ENCODE peak calls at places on chromosomes 5 and 9, in four cellular contexts. X is stomach, P is heart left ventricle, A is testis. F is an unnamed sample. For H3K4me1, the result is how much of the 10 kb centered on the place peaks cover.

GRCh38 chr5:56545016-56545415 is 270.3 kb upstream of the MAP3K1 start:
- DNase-seq in A (no peak), P (no peak), X (no peak), F (no peak)

GRCh38 chr5:142841511-142842255 is 71.5 kb downstream of the ARHGAP26 start:
- DNase-seq in X (no peak), P (peak), A (no peak), F (no peak)

GRCh38 chr9:108996653-108997052 is 16.6 kb downstream of the CTNNAL1 start:
- DNase-seq in X (no peak), A (no peak), P (no peak), F (no peak)

GRCh38 chr5:77210091-77211012 is at the start of gene PDE8B:
- DNase-seq in A (peak), P (no peak), X (no peak), F (peak)

GRCh38 chr9:72443855-72444254 is 77.6 kb upstream of the TMC1 start:
- DNase-seq in X (no peak), A (no peak), P (peak), F (no peak)

GRCh38 chr5:43771611-43772031 is 168.6 kb downstream of the NNT start:
- DNase-seq in X (no peak), A (no peak), P (no peak), F (no peak)

GRCh38 chr5:134932508-134932907 is 27.6 kb downstream of the PCBD2 start:
- DNase-seq in A (no peak), X (no peak), P (no peak), F (no peak)

GRCh38 chr9:88198346-88198807 is 60.1 kb upstream of the SPATA31C2 start:
- DNase-seq in A (no peak), P (no peak), X (no peak), F (no peak)

GRCh38 chr5:176778921-176779465 is 31.4 kb upstream of the UNC5A start:
- DNase-seq in A (no peak), X (no peak), P (no peak), F (peak)

GRCh38 chr9:114313186-114313585 is 9.7 kb upstream of the ORM1 start:
- DNase-seq in A (no peak), P (no peak), X (no peak), F (peak)

GRCh38 chr9:124454791-124455443 is 4.7 kb downstream of the ADGRD2 start:
- DNase-seq in A (no peak), X (no peak), P (no peak), F (peak)

GRCh38 chr5:72451771-72452505 is 55.3 kb downstream of the ZNF366 start:
- DNase-seq in A (peak), X (no peak), P (peak), F (peak)

GRCh38 chr5:172133359-172134029 is 54.5 kb downstream of the STK10 start:
- DNase-seq in A (no peak), X (no peak), P (peak), F (peak)

GRCh38 chr5:150153957-150154617 is 1.6 kb downstream of the PDGFRB start:
- DNase-seq in X (no peak), A (peak), P (no peak), F (no peak)
- TF ChIP-seq POLR2A in X (no peak), A (no peak), P (no peak), F (no peak)

GRCh38 chr5:88839238-88839637 is 43.7 kb downstream of the MEF2C start:
- DNase-seq in A (no peak), X (no peak), P (no peak), F (no peak)

GRCh38 chr5:88836195-88836838 is 46.7 kb downstream of the MEF2C start:
- DNase-seq in A (peak), P (peak), X (no peak), F (peak)

GRCh38 chr5:88838500-88838899 is 44.5 kb downstream of the MEF2C start:
- DNase-seq in A (no peak), P (no peak), X (no peak), F (no peak)

GRCh38 chr5:88837817-88838216 is 45.2 kb downstream of the MEF2C start:
- DNase-seq in X (no peak), A (no peak), P (no peak), F (no peak)

GRCh38 chr5:88837222-88837621 is 45.8 kb downstream of the MEF2C start:
- DNase-seq in P (no peak), A (no peak), X (no peak), F (no peak)
- H3K4me1 ChIP-seq in P (half or more), A (under half), X (under half), F (under half)

DNA sequence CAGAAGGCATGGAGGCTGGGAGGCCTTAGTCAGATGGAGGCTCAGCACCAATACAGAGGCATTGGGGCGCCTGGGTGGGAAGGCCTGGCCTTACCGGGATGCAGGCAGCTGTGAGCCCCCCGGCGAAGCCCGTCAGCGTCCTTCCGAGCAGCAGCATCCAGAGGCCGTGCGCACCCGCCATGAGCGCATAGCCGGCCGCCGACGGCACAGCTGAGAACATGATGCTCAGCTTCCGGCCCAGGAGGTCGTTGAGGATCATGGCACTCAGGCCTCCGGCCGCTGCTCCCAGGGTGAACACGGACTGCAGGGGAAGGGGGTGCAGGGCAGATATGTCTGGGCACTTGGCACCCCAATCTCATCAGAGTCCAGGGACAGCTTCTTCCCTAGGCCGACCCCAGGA is 2.0 kb downstream of the SLC2A6 start:
- DNase-seq in A (no peak), X (no peak), P (no peak), F (no peak)
- TF ChIP-seq CTCF in A (no peak), X (no peak), P (no peak), F (no peak)

DNA sequence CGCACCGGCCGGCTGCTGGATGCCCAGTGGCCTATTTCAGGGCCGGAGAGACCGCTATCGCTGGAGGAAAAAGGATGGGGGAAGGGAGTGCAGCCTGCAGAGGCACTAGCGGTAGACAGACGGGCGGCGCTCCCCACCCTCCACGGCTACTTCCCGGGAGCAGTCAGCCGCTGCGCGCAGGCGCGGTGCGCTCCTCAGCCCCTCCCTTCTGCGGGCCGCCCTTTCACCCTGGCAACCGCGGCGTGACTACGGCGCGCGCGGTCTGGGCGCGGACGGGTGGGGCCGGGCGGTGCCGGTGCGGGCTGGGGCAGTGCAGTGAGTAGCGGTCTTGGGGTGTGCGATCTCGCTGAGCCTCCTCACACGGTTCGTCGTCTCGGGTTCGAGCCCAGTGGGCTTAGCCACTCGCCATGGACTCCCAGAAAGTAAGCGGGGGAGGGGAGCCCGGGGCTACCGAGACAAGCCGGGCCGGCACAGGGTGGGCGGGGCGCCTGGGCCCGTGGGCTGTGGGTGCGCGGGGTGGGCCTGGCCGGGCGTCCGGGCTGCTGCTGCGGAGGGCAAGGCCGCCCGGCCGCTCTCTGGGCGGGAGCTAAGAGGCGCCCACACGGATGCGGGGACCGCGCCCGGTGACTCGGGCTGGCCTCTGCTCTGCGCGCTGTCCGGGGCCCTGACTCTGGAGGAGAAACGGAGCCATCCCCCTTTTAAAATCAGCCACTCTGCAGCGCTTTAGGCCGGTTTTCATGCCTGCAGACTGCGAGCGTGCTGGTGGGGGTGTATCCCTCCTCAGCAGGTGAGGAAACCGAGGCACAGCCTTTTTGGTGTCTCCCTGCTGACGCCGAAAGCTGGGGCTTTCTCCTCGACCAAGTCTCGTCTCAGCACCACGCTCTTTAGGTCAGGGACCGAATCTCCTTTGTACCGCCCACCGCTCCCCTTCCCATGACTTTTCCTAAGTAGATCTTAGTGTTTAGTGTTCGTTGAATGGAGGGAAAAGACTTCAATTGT is at the start of gene FSD1L:
- DNase-seq in P (peak), A (peak), X (peak), F (peak)
- TF ChIP-seq POLR2A in P (no peak), A (no peak), X (no peak), F (no peak)

GRCh38 chr5:180799902-180800801 is 2.5 kb downstream of the MGAT1 start:
- DNase-seq in X (no peak), P (no peak), A (no peak), F (no peak)

GRCh38 chr5:180803181-180804128 is 849 bp upstream of the MGAT1 start:
- DNase-seq in X (peak), A (peak), P (peak), F (peak)

GRCh38 chr5:180804129-180804601 is 1.6 kb upstream of the MGAT1 start:
- DNase-seq in P (no peak), A (peak), X (no peak), F (peak)

GRCh38 chr5:180801596-180802324 is 846 bp downstream of the MGAT1 start:
- DNase-seq in X (peak), A (no peak), P (no peak), F (peak)

GRCh38 chr5:180802325-180803180 is at the start of gene MGAT1:
- DNase-seq in A (peak), P (peak), X (peak), F (peak)
- H3K4me1 ChIP-seq in A (half or more), P (half or more), X (half or more), F (half or more)

GRCh38 chr9:131708613-131709002 is 31.3 kb downstream of the RAPGEF1 start:
- DNase-seq in P (no peak), X (no peak), A (no peak), F (no peak)

GRCh38 chr9:131712151-131712716 is 27.6 kb downstream of the RAPGEF1 start:
- DNase-seq in A (no peak), P (no peak), X (no peak), F (no peak)

GRCh38 chr9:131707050-131707449 is 32.8 kb downstream of the RAPGEF1 start:
- DNase-seq in X (no peak), A (no peak), P (no peak), F (no peak)

GRCh38 chr9:131707677-131708612 is 31.9 kb downstream of the RAPGEF1 start:
- DNase-seq in X (peak), A (peak), P (peak), F (no peak)

GRCh38 chr9:131709741-131710499 is 30.0 kb downstream of the RAPGEF1 start:
- DNase-seq in X (no peak), A (no peak), P (no peak), F (no peak)
- TF ChIP-seq CTCF in X (no peak), A (no peak), P (no peak), F (no peak)

DNA sequence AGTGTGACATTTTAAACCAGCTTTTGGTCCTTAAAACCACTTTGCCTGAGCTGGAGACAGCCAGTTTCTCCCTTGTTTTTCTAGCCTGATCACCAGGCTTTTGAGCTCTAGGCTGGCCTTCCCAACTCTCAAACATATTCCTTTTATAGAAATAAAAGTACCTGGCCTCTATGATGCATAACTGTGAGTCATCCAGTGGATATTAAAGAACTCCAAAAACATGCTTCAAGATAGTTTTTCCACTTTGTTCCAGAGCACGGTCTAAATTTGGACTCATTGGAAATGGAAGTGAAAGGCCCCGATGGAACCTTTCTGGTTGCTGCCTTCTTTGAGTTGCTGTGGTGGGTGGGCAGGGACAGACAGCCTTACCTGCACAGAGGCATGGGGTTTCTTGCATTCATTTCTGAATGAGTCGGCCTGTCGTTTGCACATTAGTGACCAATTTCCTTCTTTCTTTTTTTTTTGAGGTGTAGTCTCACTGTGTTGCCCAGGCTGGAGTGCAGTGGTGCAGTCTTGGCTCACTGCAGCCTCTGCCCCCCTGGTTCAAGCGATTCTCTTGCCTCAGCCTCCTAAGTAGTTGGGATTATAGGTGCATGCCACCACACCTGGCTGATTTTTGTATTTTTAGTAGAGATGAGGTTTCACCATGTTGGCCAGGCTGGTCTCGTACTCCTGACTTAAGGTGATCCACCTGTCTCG is 43.1 kb downstream of the TRIO start:
- DNase-seq in A (no peak), X (no peak), P (no peak), F (no peak)
- TF ChIP-seq POLR2A in A (no peak), X (no peak), P (no peak), F (no peak)

DNA sequence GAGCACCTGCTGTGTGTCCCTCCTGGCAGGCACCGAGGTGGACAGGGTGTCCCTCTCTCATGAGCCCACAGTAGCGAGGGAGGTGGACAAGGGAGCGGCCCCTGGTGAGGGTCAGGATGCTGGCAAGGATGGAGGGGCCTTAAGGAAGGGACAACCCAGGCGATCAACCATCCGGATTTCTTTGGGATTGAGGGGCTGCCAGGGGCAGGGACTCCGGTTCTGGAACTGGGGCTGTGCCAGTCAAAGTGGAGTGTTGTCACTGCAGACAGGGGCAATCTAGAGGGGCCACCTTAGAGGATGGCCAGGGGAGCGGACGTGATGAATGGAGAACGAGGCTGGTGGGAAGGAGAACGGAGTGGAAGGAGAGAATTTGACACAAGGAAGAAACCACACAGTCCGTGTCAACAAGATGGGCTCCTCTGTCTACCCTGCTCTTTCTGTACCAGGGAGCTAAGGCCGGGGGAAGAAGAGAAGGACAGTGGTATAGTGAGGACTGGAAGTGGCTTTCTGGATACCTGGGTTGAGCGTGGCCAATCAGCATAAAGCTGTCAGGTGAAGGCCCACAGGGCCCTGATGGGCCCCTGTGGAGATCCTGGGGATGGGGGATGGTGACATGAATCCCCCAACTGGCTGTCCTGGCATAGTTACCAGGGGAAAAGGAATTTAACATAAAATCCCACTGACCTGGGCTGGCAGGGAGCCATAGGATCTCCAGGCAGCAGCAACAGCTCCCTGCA is 4.2 kb upstream of the WDR5 start:
- DNase-seq in P (no peak), A (no peak), X (no peak), F (no peak)
- H3K4me1 ChIP-seq in P (under half), A (under half), X (under half), F (under half)

DNA sequence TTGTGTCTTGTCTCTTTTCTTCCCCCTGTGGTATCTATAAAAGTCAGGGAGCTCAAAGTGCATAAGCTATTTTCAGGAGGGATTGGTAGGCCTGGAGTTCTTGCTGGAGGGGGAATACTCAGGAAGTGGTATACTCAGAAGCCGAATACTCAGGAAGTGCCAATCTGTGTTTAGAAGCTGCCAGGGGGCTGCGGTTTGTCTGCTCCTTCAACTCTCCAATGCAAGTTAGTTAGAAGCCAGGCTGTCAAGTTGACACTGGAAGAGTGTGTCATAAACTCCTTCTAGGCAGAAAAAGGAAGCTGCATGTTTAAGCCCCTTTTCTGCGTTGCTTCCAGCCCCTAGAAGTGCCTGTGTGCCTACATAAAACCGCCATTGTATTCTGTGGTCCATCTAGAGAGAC is 366.5 kb downstream of the TAF11L14 start:
- DNase-seq in A (no peak), P (no peak), X (no peak), F (no peak)
- TF ChIP-seq CTCF in A (no peak), P (no peak), X (no peak), F (no peak)

GRCh38 chr9:137278061-137278912 is 761 bp downstream of the TOR4A start:
- DNase-seq in X (no peak), A (no peak), P (peak), F (peak)
- TF ChIP-seq POLR2A in X (no peak), A (no peak), P (no peak), F (no peak)